ENCODE peak calls at places on chromosomes 5 and 9, in five cellular contexts. One of them, this sample, is unnamed.

GRCh38 chr9:87829756-87830155 is 52.9 kb upstream of the SPATA31E1 start:
- DNase-seq in HT1080: peak
- DNase-seq in activated naive CD8-positive, alpha-beta T cell treated with anti-CD3 and anti-CD28 coated beads, Interleukin-2, amount 50 U/mL, for 16 hours: no peak
- DNase-seq in stimulated activated CD8-positive, alpha-beta memory T cell treated with anti-CD3 and anti-CD28 coated beads, Interleukin-12 subunit alpha, Interleukin-12 subunit beta, amount 100 ng/mL, for 1 hour: no peak
- DNase-seq in kidney glomerular epithelial cell: no peak
- DNase-seq in this sample: no peak

GRCh38 chr5:74251106-74252032 is 389.2 kb downstream of the ENC1 start:
- DNase-seq in HT1080: peak
- DNase-seq in activated naive CD8-positive, alpha-beta T cell treated with anti-CD3 and anti-CD28 coated beads, Interleukin-2, amount 50 U/mL, for 16 hours: no peak
- DNase-seq in stimulated activated CD8-positive, alpha-beta memory T cell treated with anti-CD3 and anti-CD28 coated beads, Interleukin-12 subunit alpha, Interleukin-12 subunit beta, amount 100 ng/mL, for 1 hour: no peak
- DNase-seq in kidney glomerular epithelial cell: peak
- DNase-seq in this sample: no peak

GRCh38 chr9:26677965-26678745 is 214.4 kb downstream of the CAAP1 start:
- DNase-seq in HT1080: peak
- DNase-seq in activated naive CD8-positive, alpha-beta T cell treated with anti-CD3 and anti-CD28 coated beads, Interleukin-2, amount 50 U/mL, for 16 hours: no peak
- DNase-seq in stimulated activated CD8-positive, alpha-beta memory T cell treated with anti-CD3 and anti-CD28 coated beads, Interleukin-12 subunit alpha, Interleukin-12 subunit beta, amount 100 ng/mL, for 1 hour: no peak
- DNase-seq in kidney glomerular epithelial cell: peak
- DNase-seq in this sample: no peak

GRCh38 chr5:55868846-55869245 is 17.7 kb downstream of the IL31RA start:
- DNase-seq in HT1080: peak
- DNase-seq in activated naive CD8-positive, alpha-beta T cell treated with anti-CD3 and anti-CD28 coated beads, Interleukin-2, amount 50 U/mL, for 16 hours: no peak
- DNase-seq in stimulated activated CD8-positive, alpha-beta memory T cell treated with anti-CD3 and anti-CD28 coated beads, Interleukin-12 subunit alpha, Interleukin-12 subunit beta, amount 100 ng/mL, for 1 hour: no peak
- DNase-seq in kidney glomerular epithelial cell: peak
- DNase-seq in this sample: no peak

GRCh38 chr5:9343146-9343850 is 202.6 kb downstream of the SEMA5A start:
- DNase-seq in HT1080: peak
- DNase-seq in activated naive CD8-positive, alpha-beta T cell treated with anti-CD3 and anti-CD28 coated beads, Interleukin-2, amount 50 U/mL, for 16 hours: no peak
- DNase-seq in stimulated activated CD8-positive, alpha-beta memory T cell treated with anti-CD3 and anti-CD28 coated beads, Interleukin-12 subunit alpha, Interleukin-12 subunit beta, amount 100 ng/mL, for 1 hour: no peak
- DNase-seq in kidney glomerular epithelial cell: peak
- DNase-seq in this sample: no peak

GRCh38 chr5:90477073-90477472 is 2.4 kb downstream of the POLR3G start:
- DNase-seq in HT1080: no peak
- DNase-seq in activated naive CD8-positive, alpha-beta T cell treated with anti-CD3 and anti-CD28 coated beads, Interleukin-2, amount 50 U/mL, for 16 hours: no peak
- DNase-seq in stimulated activated CD8-positive, alpha-beta memory T cell treated with anti-CD3 and anti-CD28 coated beads, Interleukin-12 subunit alpha, Interleukin-12 subunit beta, amount 100 ng/mL, for 1 hour: no peak
- DNase-seq in kidney glomerular epithelial cell: no peak
- DNase-seq in this sample: no peak

GRCh38 chr5:128984480-128984879 is 19.2 kb downstream of the SLC27A6 start:
- DNase-seq in HT1080: no peak
- DNase-seq in activated naive CD8-positive, alpha-beta T cell treated with anti-CD3 and anti-CD28 coated beads, Interleukin-2, amount 50 U/mL, for 16 hours: no peak
- DNase-seq in stimulated activated CD8-positive, alpha-beta memory T cell treated with anti-CD3 and anti-CD28 coated beads, Interleukin-12 subunit alpha, Interleukin-12 subunit beta, amount 100 ng/mL, for 1 hour: no peak
- DNase-seq in kidney glomerular epithelial cell: no peak
- DNase-seq in this sample: no peak

GRCh38 chr9:24036459-24036858 is 210.4 kb upstream of the ELAVL2 start:
- DNase-seq in HT1080: no peak
- DNase-seq in activated naive CD8-positive, alpha-beta T cell treated with anti-CD3 and anti-CD28 coated beads, Interleukin-2, amount 50 U/mL, for 16 hours: no peak
- DNase-seq in stimulated activated CD8-positive, alpha-beta memory T cell treated with anti-CD3 and anti-CD28 coated beads, Interleukin-12 subunit alpha, Interleukin-12 subunit beta, amount 100 ng/mL, for 1 hour: no peak
- DNase-seq in kidney glomerular epithelial cell: no peak
- DNase-seq in this sample: no peak

GRCh38 chr9:135388530-135388929 is 91.1 kb upstream of the PPP1R26 start:
- DNase-seq in HT1080: no peak
- DNase-seq in activated naive CD8-positive, alpha-beta T cell treated with anti-CD3 and anti-CD28 coated beads, Interleukin-2, amount 50 U/mL, for 16 hours: no peak
- DNase-seq in stimulated activated CD8-positive, alpha-beta memory T cell treated with anti-CD3 and anti-CD28 coated beads, Interleukin-12 subunit alpha, Interleukin-12 subunit beta, amount 100 ng/mL, for 1 hour: no peak
- DNase-seq in kidney glomerular epithelial cell: no peak
- DNase-seq in this sample: no peak

GRCh38 chr5:9332026-9332425 is 213.8 kb downstream of the SEMA5A start:
- DNase-seq in HT1080: no peak
- DNase-seq in activated naive CD8-positive, alpha-beta T cell treated with anti-CD3 and anti-CD28 coated beads, Interleukin-2, amount 50 U/mL, for 16 hours: no peak
- DNase-seq in stimulated activated CD8-positive, alpha-beta memory T cell treated with anti-CD3 and anti-CD28 coated beads, Interleukin-12 subunit alpha, Interleukin-12 subunit beta, amount 100 ng/mL, for 1 hour: no peak
- DNase-seq in kidney glomerular epithelial cell: no peak
- DNase-seq in this sample: no peak

GRCh38 chr5:177578331-177578730 is 13.7 kb upstream of the TMED9 start:
- DNase-seq in HT1080: no peak
- DNase-seq in activated naive CD8-positive, alpha-beta T cell treated with anti-CD3 and anti-CD28 coated beads, Interleukin-2, amount 50 U/mL, for 16 hours: no peak
- DNase-seq in stimulated activated CD8-positive, alpha-beta memory T cell treated with anti-CD3 and anti-CD28 coated beads, Interleukin-12 subunit alpha, Interleukin-12 subunit beta, amount 100 ng/mL, for 1 hour: no peak
- DNase-seq in kidney glomerular epithelial cell: no peak
- DNase-seq in this sample: no peak

GRCh38 chr9:2574215-2574614 is 47.4 kb upstream of the VLDLR start:
- DNase-seq in HT1080: peak
- DNase-seq in activated naive CD8-positive, alpha-beta T cell treated with anti-CD3 and anti-CD28 coated beads, Interleukin-2, amount 50 U/mL, for 16 hours: no peak
- DNase-seq in stimulated activated CD8-positive, alpha-beta memory T cell treated with anti-CD3 and anti-CD28 coated beads, Interleukin-12 subunit alpha, Interleukin-12 subunit beta, amount 100 ng/mL, for 1 hour: no peak
- DNase-seq in kidney glomerular epithelial cell: no peak
- DNase-seq in this sample: no peak

GRCh38 chr9:69444021-69444420 is 119.0 kb downstream of the ENTREP1 start:
- DNase-seq in HT1080: peak
- DNase-seq in activated naive CD8-positive, alpha-beta T cell treated with anti-CD3 and anti-CD28 coated beads, Interleukin-2, amount 50 U/mL, for 16 hours: no peak
- DNase-seq in stimulated activated CD8-positive, alpha-beta memory T cell treated with anti-CD3 and anti-CD28 coated beads, Interleukin-12 subunit alpha, Interleukin-12 subunit beta, amount 100 ng/mL, for 1 hour: no peak
- DNase-seq in kidney glomerular epithelial cell: no peak
- DNase-seq in this sample: no peak